ENCODE peak calls at places on chromosome 15, in five cellular contexts. One of them, this sample, is unnamed.

GRCh38 chr15:47588968-47589367 is 128.3 kb upstream of the SEMA6D start:
- DNase-seq in PC-3: no peak
- DNase-seq in GM23248: peak
- DNase-seq in keratinocyte: no peak
- DNase-seq in K562: no peak
- DNase-seq in this sample: no peak

GRCh38 chr15:26260517-26261133 is 397.5 kb upstream of the ATP10A start:
- DNase-seq in K562: peak
- DNase-seq in PC-3: peak
- DNase-seq in GM23248: peak
- DNase-seq in keratinocyte: no peak
- DNase-seq in this sample: no peak

GRCh38 chr15:90320885-90321278 is 31.2 kb upstream of the ZNF774 start:
- DNase-seq in K562: no peak
- DNase-seq in keratinocyte: no peak
- DNase-seq in PC-3: no peak
- DNase-seq in GM23248: no peak
- DNase-seq in this sample: no peak

GRCh38 chr15:90677807-90678790 is 39.0 kb upstream of the BLM start:
- DNase-seq in GM23248: no peak
- DNase-seq in K562: no peak
- DNase-seq in keratinocyte: no peak
- DNase-seq in PC-3: peak
- DNase-seq in this sample: no peak

GRCh38 chr15:40244961-40245523 is 6.2 kb downstream of the PAK6 start:
- DNase-seq in keratinocyte: no peak
- DNase-seq in GM23248: no peak
- DNase-seq in PC-3: peak
- DNase-seq in K562: no peak
- DNase-seq in this sample: no peak

GRCh38 chr15:85624241-85624855 is 170.4 kb downstream of the KLHL25 start:
- DNase-seq in PC-3: no peak
- DNase-seq in GM23248: peak
- DNase-seq in keratinocyte: no peak
- DNase-seq in K562: no peak
- DNase-seq in this sample: no peak

GRCh38 chr15:70826634-70827033 is 27.3 kb downstream of the LARP6 start:
- DNase-seq in PC-3: peak
- DNase-seq in K562: no peak
- DNase-seq in GM23248: peak
- DNase-seq in keratinocyte: peak
- DNase-seq in this sample: peak

GRCh38 chr15:72312605-72313447 is 7.1 kb downstream of the CELF6 start:
- DNase-seq in PC-3: peak
- DNase-seq in K562: peak
- DNase-seq in keratinocyte: no peak
- DNase-seq in GM23248: peak
- DNase-seq in this sample: peak

GRCh38 chr15:45868109-45868691 is 233.4 kb downstream of the SQOR start:
- DNase-seq in GM23248: no peak
- DNase-seq in K562: no peak
- DNase-seq in PC-3: peak
- DNase-seq in keratinocyte: no peak
- DNase-seq in this sample: no peak

GRCh38 chr15:34796847-34797246 is 1.5 kb upstream of the ACTC1 start:
- DNase-seq in K562: no peak
- DNase-seq in GM23248: no peak
- DNase-seq in keratinocyte: no peak
- DNase-seq in PC-3: no peak
- DNase-seq in this sample: no peak

GRCh38 chr15:67824900-67825879 is at the start of gene SKOR1:
- DNase-seq in K562: peak
- DNase-seq in PC-3: no peak
- DNase-seq in GM23248: peak
- DNase-seq in keratinocyte: no peak
- DNase-seq in this sample: peak

GRCh38 chr15:33132722-33133345 is 61.7 kb downstream of the FMN1 start:
- DNase-seq in keratinocyte: peak
- DNase-seq in GM23248: peak
- DNase-seq in K562: peak
- DNase-seq in PC-3: peak
- DNase-seq in this sample: peak

GRCh38 chr15:78987891-78988360 is 43.1 kb upstream of the CTSH start:
- DNase-seq in K562: no peak
- DNase-seq in PC-3: no peak
- DNase-seq in GM23248: peak
- DNase-seq in keratinocyte: no peak
- DNase-seq in this sample: no peak

GRCh38 chr15:41429003-41429890 is 12.4 kb downstream of the RTF1 start:
- DNase-seq in keratinocyte: no peak
- DNase-seq in PC-3: no peak
- DNase-seq in GM23248: no peak
- DNase-seq in K562: no peak
- DNase-seq in this sample: no peak

GRCh38 chr15:25246641-25247417 is 192.0 kb downstream of the UBE3A start:
- DNase-seq in GM23248: no peak
- DNase-seq in PC-3: no peak
- DNase-seq in keratinocyte: no peak
- DNase-seq in K562: no peak
- DNase-seq in this sample: no peak

GRCh38 chr15:73755481-73755880 is 2.3 kb upstream of the INSYN1 start:
- DNase-seq in K562: no peak
- DNase-seq in GM23248: no peak
- DNase-seq in keratinocyte: no peak
- DNase-seq in PC-3: no peak
- DNase-seq in this sample: no peak

GRCh38 chr15:97902140-97902780 is 58.2 kb upstream of the ARRDC4 start:
- DNase-seq in K562: no peak
- DNase-seq in GM23248: peak
- DNase-seq in keratinocyte: no peak
- DNase-seq in PC-3: peak
- DNase-seq in this sample: no peak

GRCh38 chr15:59688383-59688887 is 685 bp downstream of the BNIP2 start:
- DNase-seq in GM23248: peak
- DNase-seq in K562: no peak
- DNase-seq in keratinocyte: no peak
- DNase-seq in PC-3: peak
- DNase-seq in this sample: peak

GRCh38 chr15:78944669-78945407 is at the start of gene CTSH:
- DNase-seq in GM23248: peak
- DNase-seq in K562: peak
- DNase-seq in PC-3: peak
- DNase-seq in keratinocyte: peak
- DNase-seq in this sample: peak

GRCh38 chr15:33051528-33051927 is 143.0 kb downstream of the FMN1 start:
- DNase-seq in PC-3: no peak
- DNase-seq in K562: no peak
- DNase-seq in GM23248: no peak
- DNase-seq in keratinocyte: no peak
- DNase-seq in this sample: no peak

GRCh38 chr15:58410353-58410752 is 21.4 kb upstream of the LIPC start:
- DNase-seq in GM23248: peak
- DNase-seq in K562: no peak
- DNase-seq in PC-3: no peak
- DNase-seq in keratinocyte: no peak
- DNase-seq in this sample: no peak

GRCh38 chr15:91824256-91824655 is 29.3 kb upstream of the SLCO3A1 start:
- DNase-seq in K562: no peak
- DNase-seq in PC-3: no peak
- DNase-seq in keratinocyte: no peak
- DNase-seq in GM23248: no peak
- DNase-seq in this sample: no peak

GRCh38 chr15:55496716-55497115 is 11.3 kb downstream of the DNAAF4 start:
- DNase-seq in keratinocyte: no peak
- DNase-seq in PC-3: no peak
- DNase-seq in GM23248: no peak
- DNase-seq in K562: no peak
- DNase-seq in this sample: no peak

GRCh38 chr15:42385206-42385979 is 26.1 kb downstream of the CAPN3 start:
- DNase-seq in keratinocyte: no peak
- DNase-seq in PC-3: peak
- DNase-seq in GM23248: peak
- DNase-seq in K562: peak
- DNase-seq in this sample: peak

GRCh38 chr15:84975871-84976351 is 5.7 kb upstream of the PDE8A start:
- DNase-seq in GM23248: no peak
- DNase-seq in PC-3: no peak
- DNase-seq in keratinocyte: no peak
- DNase-seq in K562: peak
- DNase-seq in this sample: no peak

GRCh38 chr15:90819390-90819789 is 49.0 kb upstream of the FURIN start:
- DNase-seq in keratinocyte: no peak
- DNase-seq in K562: no peak
- DNase-seq in GM23248: no peak
- DNase-seq in PC-3: no peak
- DNase-seq in this sample: no peak

GRCh38 chr15:52118969-52119749 is 6.6 kb upstream of the BCL2L10 start:
- DNase-seq in keratinocyte: no peak
- DNase-seq in K562: no peak
- DNase-seq in GM23248: no peak
- DNase-seq in PC-3: no peak
- DNase-seq in this sample: no peak

GRCh38 chr15:23566070-23567050 is 886 bp downstream of the MKRN3 start:
- DNase-seq in PC-3: peak
- DNase-seq in keratinocyte: no peak
- DNase-seq in GM23248: no peak
- DNase-seq in K562: peak
- DNase-seq in this sample: peak

GRCh38 chr15:52439470-52439869 is 89.2 kb downstream of the MYO5A start:
- DNase-seq in keratinocyte: no peak
- DNase-seq in GM23248: no peak
- DNase-seq in K562: no peak
- DNase-seq in PC-3: no peak
- DNase-seq in this sample: no peak

GRCh38 chr15:27686376-27686775 is 412.7 kb downstream of the OCA2 start:
- DNase-seq in K562: no peak
- DNase-seq in PC-3: peak
- DNase-seq in GM23248: peak
- DNase-seq in keratinocyte: no peak
- DNase-seq in this sample: peak

DNA sequence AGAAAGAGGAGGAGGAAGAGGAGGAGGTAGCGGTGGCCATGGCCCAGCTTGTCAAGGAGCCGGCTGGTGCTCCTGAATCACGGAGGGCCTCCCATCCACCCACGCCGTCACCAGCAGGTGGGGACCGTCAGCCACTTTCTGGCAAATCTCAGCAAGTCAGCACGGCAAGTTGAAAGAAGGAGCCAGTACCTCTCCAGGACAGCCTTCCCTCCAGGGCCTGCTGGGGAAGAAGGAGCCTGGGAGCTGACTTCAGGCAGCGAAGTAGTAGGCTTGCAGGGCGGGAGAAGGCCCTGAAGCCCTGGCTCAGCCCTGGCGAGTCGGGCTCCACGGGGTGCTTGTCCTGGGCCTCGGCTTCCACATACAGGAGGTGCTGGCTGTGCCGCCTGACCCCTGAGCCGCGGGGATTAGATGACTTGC is 99.2 kb upstream of the TRPM1 start:
- DNase-seq in GM23248: peak
- DNase-seq in keratinocyte: no peak
- DNase-seq in K562: peak
- DNase-seq in PC-3: peak
- DNase-seq in this sample: no peak
- H3K9ac ChIP-seq in GM23248: no peak
- H3K9ac ChIP-seq in keratinocyte: no peak
- H3K9ac ChIP-seq in K562: peak
- H3K9ac ChIP-seq in PC-3: no peak
- H3K9ac ChIP-seq in this sample: no peak

GRCh38 chr15:81194723-81195122 is 2.0 kb upstream of the IL16 start:
- DNase-seq in GM23248: no peak
- DNase-seq in K562: no peak
- DNase-seq in keratinocyte: no peak
- DNase-seq in PC-3: no peak
- DNase-seq in this sample: no peak

GRCh38 chr15:81189583-81190283 is 6.9 kb upstream of the IL16 start:
- DNase-seq in PC-3: no peak
- DNase-seq in K562: no peak
- DNase-seq in GM23248: peak
- DNase-seq in keratinocyte: no peak
- DNase-seq in this sample: peak

GRCh38 chr15:81191701-81192100 is 5.0 kb upstream of the IL16 start:
- DNase-seq in keratinocyte: no peak
- DNase-seq in K562: no peak
- DNase-seq in PC-3: no peak
- DNase-seq in GM23248: no peak
- DNase-seq in this sample: no peak

GRCh38 chr15:81188354-81188753 is 8.3 kb upstream of the IL16 start:
- DNase-seq in keratinocyte: no peak
- DNase-seq in GM23248: no peak
- DNase-seq in PC-3: no peak
- DNase-seq in K562: no peak
- DNase-seq in this sample: no peak

GRCh38 chr15:81190922-81191507 is 5.7 kb upstream of the IL16 start:
- DNase-seq in keratinocyte: no peak
- DNase-seq in PC-3: no peak
- DNase-seq in GM23248: no peak
- DNase-seq in K562: no peak
- DNase-seq in this sample: no peak
- TF ChIP-seq EZH2 in keratinocyte: no peak
- TF ChIP-seq EZH2 in PC-3: no peak
- TF ChIP-seq EZH2 in GM23248: no peak
- TF ChIP-seq EZH2 in K562: no peak
- TF ChIP-seq EZH2 in this sample: no peak

GRCh38 chr15:69756440-69756839 is 303.8 kb downstream of the RPLP1 start:
- DNase-seq in keratinocyte: no peak
- DNase-seq in GM23248: no peak
- DNase-seq in PC-3: no peak
- DNase-seq in K562: no peak
- DNase-seq in this sample: no peak
- H3K27ac ChIP-seq in keratinocyte: no peak
- H3K27ac ChIP-seq in GM23248: no peak
- H3K27ac ChIP-seq in PC-3: no peak
- H3K27ac ChIP-seq in K562: no peak
- H3K27ac ChIP-seq in this sample: no peak

GRCh38 chr15:66630801-66631351 is 65.1 kb upstream of the LCTL start:
- DNase-seq in keratinocyte: no peak
- DNase-seq in GM23248: no peak
- DNase-seq in PC-3: no peak
- DNase-seq in K562: peak
- DNase-seq in this sample: no peak
- H3K9ac ChIP-seq in keratinocyte: no peak
- H3K9ac ChIP-seq in GM23248: no peak
- H3K9ac ChIP-seq in PC-3: no peak
- H3K9ac ChIP-seq in K562: peak
- H3K9ac ChIP-seq in this sample: no peak

This sample was measured in astrocyte.